ENCODE peak calls at places on chromosome 19, in six cellular contexts. One of them, this sample, is unnamed.
A peak's percentile ranks its signal among the peaks of the same experiment; 100 is the strongest.

GRCh38 chr19:39631178-39631577 is 24.5 kb upstream of the LGALS16 start:
- DNase-seq in K562: no peak
- DNase-seq in NT2/D1: no peak
- DNase-seq in H1: no peak
- DNase-seq in HCT116: no peak
- DNase-seq in GM12878: no peak
- DNase-seq in this sample: no peak

GRCh38 chr19:41699231-41699967 is 9.0 kb upstream of the CEACAM5 start:
- DNase-seq in K562: no peak
- DNase-seq in NT2/D1: no peak
- DNase-seq in H1: no peak
- DNase-seq in HCT116: no peak
- DNase-seq in GM12878: no peak
- DNase-seq in this sample: no peak

GRCh38 chr19:42634409-42635232 is 39.9 kb upstream of the CEACAM8 start:
- DNase-seq in K562: peak; percentile 48
- DNase-seq in NT2/D1: peak; percentile 30
- DNase-seq in H1: no peak
- DNase-seq in HCT116: peak; percentile 29
- DNase-seq in GM12878: no peak
- DNase-seq in this sample: peak; percentile 32

GRCh38 chr19:35139618-35139943 is 957 bp downstream of the FXYD1 start:
- DNase-seq in K562: no peak
- DNase-seq in NT2/D1: no peak
- DNase-seq in H1: no peak
- DNase-seq in HCT116: no peak
- DNase-seq in GM12878: no peak
- DNase-seq in this sample: no peak

GRCh38 chr19:51810228-51810627 is 15.3 kb downstream of the FPR3 start:
- DNase-seq in K562: no peak
- DNase-seq in NT2/D1: no peak
- DNase-seq in H1: no peak
- DNase-seq in HCT116: no peak
- DNase-seq in GM12878: no peak
- DNase-seq in this sample: peak; percentile 68

GRCh38 chr19:18939922-18940775 is 868 bp downstream of the HOMER3 start:
- DNase-seq in K562: no peak
- DNase-seq in NT2/D1: no peak
- DNase-seq in H1: peak; percentile 47
- DNase-seq in HCT116: no peak
- DNase-seq in GM12878: no peak
- DNase-seq in this sample: no peak

GRCh38 chr19:21483589-21484170 is 21.7 kb upstream of the ZNF429 start:
- DNase-seq in K562: peak; percentile 38
- DNase-seq in NT2/D1: peak; percentile 68
- DNase-seq in H1: peak; percentile 60
- DNase-seq in HCT116: no peak
- DNase-seq in GM12878: no peak
- DNase-seq in this sample: no peak

GRCh38 chr19:40827386-40828247 is 22.6 kb downstream of the CYP2A6 start:
- DNase-seq in K562: no peak
- DNase-seq in NT2/D1: no peak
- DNase-seq in H1: no peak
- DNase-seq in HCT116: no peak
- DNase-seq in GM12878: no peak
- DNase-seq in this sample: no peak

GRCh38 chr19:36120092-36120983 is 5.1 kb downstream of the TBCB start:
- DNase-seq in K562: no peak
- DNase-seq in NT2/D1: no peak
- DNase-seq in H1: no peak
- DNase-seq in HCT116: no peak
- DNase-seq in GM12878: no peak
- DNase-seq in this sample: peak; percentile 92

GRCh38 chr19:54674021-54674617 is 11.3 kb downstream of the LILRB4 start:
- DNase-seq in K562: peak; percentile 54
- DNase-seq in NT2/D1: no peak
- DNase-seq in H1: no peak
- DNase-seq in HCT116: peak; percentile 34
- DNase-seq in GM12878: no peak
- DNase-seq in this sample: peak; percentile 22

GRCh38 chr19:39413903-39414608 is 1.6 kb downstream of the PLEKHG2 start:
- DNase-seq in K562: peak; percentile 52
- DNase-seq in NT2/D1: no peak
- DNase-seq in H1: no peak
- DNase-seq in HCT116: no peak
- DNase-seq in GM12878: no peak
- DNase-seq in this sample: peak; percentile 32

GRCh38 chr19:13665125-13665903 is 99.0 kb upstream of the MRI1 start:
- DNase-seq in K562: no peak
- DNase-seq in NT2/D1: no peak
- DNase-seq in H1: no peak
- DNase-seq in HCT116: no peak
- DNase-seq in GM12878: peak; percentile 5
- DNase-seq in this sample: no peak
- TF ChIP-seq ZNF274 in K562: no peak
- TF ChIP-seq ZNF274 in NT2/D1: no peak
- TF ChIP-seq ZNF274 in H1: no peak
- TF ChIP-seq ZNF274 in HCT116: no peak
- TF ChIP-seq ZNF274 in GM12878: no peak
- TF ChIP-seq ZNF274 in this sample: no peak

GRCh38 chr19:30312582-30313352 is 59.4 kb upstream of the ZNF536 start:
- DNase-seq in K562: peak; percentile 10
- DNase-seq in NT2/D1: no peak
- DNase-seq in H1: no peak
- DNase-seq in HCT116: no peak
- DNase-seq in GM12878: no peak
- DNase-seq in this sample: no peak

GRCh38 chr19:30314805-30315155 is 57.4 kb upstream of the ZNF536 start:
- DNase-seq in K562: no peak
- DNase-seq in NT2/D1: no peak
- DNase-seq in H1: no peak
- DNase-seq in HCT116: no peak
- DNase-seq in GM12878: no peak
- DNase-seq in this sample: no peak

GRCh38 chr19:30315159-30315558 is 57.0 kb upstream of the ZNF536 start:
- DNase-seq in K562: no peak
- DNase-seq in NT2/D1: no peak
- DNase-seq in H1: no peak
- DNase-seq in HCT116: no peak
- DNase-seq in GM12878: no peak
- DNase-seq in this sample: no peak

GRCh38 chr19:30313353-30313750 is 58.8 kb upstream of the ZNF536 start:
- DNase-seq in K562: no peak
- DNase-seq in NT2/D1: no peak
- DNase-seq in H1: no peak
- DNase-seq in HCT116: no peak
- DNase-seq in GM12878: no peak
- DNase-seq in this sample: no peak

GRCh38 chr19:30314056-30314804 is 58.0 kb upstream of the ZNF536 start:
- DNase-seq in K562: no peak
- DNase-seq in NT2/D1: no peak
- DNase-seq in H1: no peak
- DNase-seq in HCT116: no peak
- DNase-seq in GM12878: no peak
- DNase-seq in this sample: peak; percentile 3
- TF ChIP-seq ZNF274 in K562: no peak
- TF ChIP-seq ZNF274 in NT2/D1: no peak
- TF ChIP-seq ZNF274 in H1: no peak
- TF ChIP-seq ZNF274 in HCT116: no peak
- TF ChIP-seq ZNF274 in GM12878: no peak
- TF ChIP-seq ZNF274 in this sample: no peak

DNA sequence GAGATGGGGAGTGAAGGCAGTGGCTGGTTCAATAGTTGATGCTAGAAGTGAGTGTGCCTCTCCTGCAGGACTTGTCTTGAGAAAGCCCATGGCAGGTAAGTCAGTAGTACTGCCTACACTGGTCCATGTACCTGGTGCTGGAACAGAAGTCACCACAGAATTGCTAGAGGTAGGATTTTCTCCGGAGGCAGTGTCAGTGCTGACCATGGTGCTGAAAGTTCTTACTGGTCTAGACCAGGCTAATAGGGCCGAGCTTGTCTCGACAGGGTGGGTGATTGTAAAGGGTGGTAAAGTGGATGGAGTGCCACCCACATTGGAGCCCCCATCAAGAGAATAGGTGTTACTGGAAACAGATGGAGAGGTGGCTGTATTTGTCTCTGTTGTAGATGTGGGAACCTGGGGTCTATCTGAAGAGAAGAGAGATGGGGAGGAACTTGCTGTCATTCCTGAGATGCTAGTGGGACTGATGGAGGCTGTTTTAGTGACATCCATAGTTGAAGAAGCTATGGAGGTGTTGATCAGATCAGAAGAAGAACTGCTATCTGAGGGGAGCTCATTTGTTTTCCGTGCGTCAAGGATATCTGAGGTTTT is 36.6 kb downstream of the MUC16 start:
- DNase-seq in K562: peak; percentile 46
- DNase-seq in NT2/D1: peak; percentile 28
- DNase-seq in H1: no peak
- DNase-seq in HCT116: no peak
- DNase-seq in GM12878: no peak
- DNase-seq in this sample: no peak
- TF ChIP-seq ZNF274 in K562: no peak
- TF ChIP-seq ZNF274 in NT2/D1: no peak
- TF ChIP-seq ZNF274 in H1: no peak
- TF ChIP-seq ZNF274 in HCT116: no peak
- TF ChIP-seq ZNF274 in GM12878: no peak
- TF ChIP-seq ZNF274 in this sample: no peak

GRCh38 chr19:1913781-1914577 is 8.8 kb downstream of the ADAT3 start:
- DNase-seq in K562: no peak
- DNase-seq in NT2/D1: no peak
- DNase-seq in H1: no peak
- DNase-seq in HCT116: no peak
- DNase-seq in GM12878: no peak
- DNase-seq in this sample: no peak
- TF ChIP-seq ZNF274 in K562: no peak
- TF ChIP-seq ZNF274 in NT2/D1: no peak
- TF ChIP-seq ZNF274 in H1: no peak
- TF ChIP-seq ZNF274 in HCT116: no peak
- TF ChIP-seq ZNF274 in GM12878: no peak
- TF ChIP-seq ZNF274 in this sample: no peak

GRCh38 chr19:57310792-57311191 is 9.5 kb upstream of the ZNF543 start:
- DNase-seq in K562: no peak
- DNase-seq in NT2/D1: no peak
- DNase-seq in H1: no peak
- DNase-seq in HCT116: no peak
- DNase-seq in GM12878: no peak
- DNase-seq in this sample: no peak

GRCh38 chr19:57308514-57308913 is 11.8 kb upstream of the ZNF543 start:
- DNase-seq in K562: no peak
- DNase-seq in NT2/D1: no peak
- DNase-seq in H1: no peak
- DNase-seq in HCT116: no peak
- DNase-seq in GM12878: no peak
- DNase-seq in this sample: no peak

GRCh38 chr19:57302727-57303401 is 17.4 kb upstream of the ZNF543 start:
- DNase-seq in K562: no peak
- DNase-seq in NT2/D1: no peak
- DNase-seq in H1: no peak
- DNase-seq in HCT116: no peak
- DNase-seq in GM12878: no peak
- DNase-seq in this sample: no peak

GRCh38 chr19:57302020-57302465 is 18.2 kb upstream of the ZNF543 start:
- DNase-seq in K562: no peak
- DNase-seq in NT2/D1: no peak
- DNase-seq in H1: no peak
- DNase-seq in HCT116: no peak
- DNase-seq in GM12878: no peak
- DNase-seq in this sample: no peak

DNA sequence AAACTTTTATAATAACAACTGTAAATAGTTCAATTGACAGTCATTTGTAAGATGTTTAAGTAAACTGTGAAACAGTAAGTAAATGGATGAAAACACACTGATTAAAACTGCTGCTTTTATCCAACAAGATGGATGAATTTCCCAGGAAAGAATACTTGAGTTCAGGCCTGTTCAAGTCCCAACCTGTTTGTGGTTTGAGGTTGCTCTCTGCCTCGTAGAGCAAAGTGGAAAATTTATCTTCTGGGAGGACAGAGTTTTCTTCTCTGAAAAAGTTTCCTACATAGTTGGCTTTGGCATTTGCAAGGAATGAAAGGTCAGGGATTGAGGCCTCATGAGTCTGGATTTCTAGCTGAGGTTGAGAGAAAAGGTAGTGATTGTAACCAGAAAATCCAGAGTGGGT is 15.2 kb upstream of the ZNF543 start:
- DNase-seq in K562: no peak
- DNase-seq in NT2/D1: no peak
- DNase-seq in H1: no peak
- DNase-seq in HCT116: no peak
- DNase-seq in GM12878: no peak
- DNase-seq in this sample: no peak
- TF ChIP-seq ZNF274 in K562: no peak
- TF ChIP-seq ZNF274 in NT2/D1: no peak
- TF ChIP-seq ZNF274 in H1: no peak
- TF ChIP-seq ZNF274 in HCT116: no peak
- TF ChIP-seq ZNF274 in GM12878: no peak
- TF ChIP-seq ZNF274 in this sample: no peak

GRCh38 chr19:45500918-45501729 is 2.9 kb downstream of the PPM1N start:
- DNase-seq in K562: no peak
- DNase-seq in NT2/D1: no peak
- DNase-seq in H1: no peak
- DNase-seq in HCT116: no peak
- DNase-seq in GM12878: no peak
- DNase-seq in this sample: no peak
- TF ChIP-seq ZNF274 in K562: no peak
- TF ChIP-seq ZNF274 in NT2/D1: no peak
- TF ChIP-seq ZNF274 in H1: no peak
- TF ChIP-seq ZNF274 in HCT116: no peak
- TF ChIP-seq ZNF274 in GM12878: no peak
- TF ChIP-seq ZNF274 in this sample: no peak

DNA sequence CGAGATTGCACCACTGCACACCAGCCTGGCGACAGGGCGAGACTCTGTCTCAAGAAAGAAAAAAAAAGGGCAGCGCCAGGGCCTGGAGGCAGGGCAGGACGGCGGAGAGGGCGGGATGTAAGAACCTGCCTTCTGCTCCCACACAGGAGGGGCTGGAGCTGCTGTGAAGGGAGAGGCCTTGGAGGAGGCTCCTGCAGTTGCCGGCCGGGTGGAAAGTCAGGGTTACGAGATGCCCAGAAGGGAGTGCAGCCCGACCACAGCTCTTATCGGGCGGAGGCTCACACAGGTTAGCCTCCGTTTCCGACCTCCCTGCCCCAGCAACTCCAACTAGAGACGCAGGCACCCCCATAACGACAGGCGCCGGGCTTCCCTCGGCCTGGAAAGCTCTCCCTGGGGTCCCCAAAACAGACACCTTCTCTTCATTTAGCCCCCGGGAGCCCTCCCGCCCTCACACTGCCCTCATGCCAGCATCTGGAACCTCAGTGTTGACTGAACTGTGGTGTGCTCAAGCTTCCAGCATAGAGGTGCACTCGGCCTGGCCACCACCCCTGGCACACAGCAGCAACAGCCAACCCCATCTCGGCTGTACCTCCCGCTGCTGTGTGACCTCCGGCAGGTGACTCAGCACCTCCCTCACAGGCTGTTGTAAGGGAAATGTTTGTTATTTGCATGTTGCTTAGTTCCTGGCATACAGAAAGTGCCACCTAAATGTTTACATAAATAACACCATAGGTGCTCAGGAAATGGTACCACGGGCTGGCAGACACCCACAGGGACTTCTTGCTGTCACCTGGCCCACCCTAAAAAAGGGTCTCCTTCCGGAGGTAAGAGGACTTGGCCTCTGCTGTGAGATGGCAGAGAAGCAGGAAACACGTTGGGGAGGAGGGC is 1.3 kb downstream of the PLPP2 start:
- DNase-seq in K562: peak; percentile 43
- DNase-seq in NT2/D1: peak; percentile 76
- DNase-seq in H1: peak; percentile 71
- DNase-seq in HCT116: peak; percentile 74
- DNase-seq in GM12878: no peak
- DNase-seq in this sample: peak; percentile 42
- TF ChIP-seq ZNF274 in K562: no peak
- TF ChIP-seq ZNF274 in NT2/D1: no peak
- TF ChIP-seq ZNF274 in H1: no peak
- TF ChIP-seq ZNF274 in HCT116: no peak
- TF ChIP-seq ZNF274 in GM12878: no peak
- TF ChIP-seq ZNF274 in this sample: no peak